ENCODE peak calls at places on chromosome 6, in nine cellular contexts. R is epithelial cell of esophagus; U is activated effector memory CD4-positive, alpha-beta T cell treated with anti-CD3 and anti-CD28 coated beads, Interleukin-2, amount 50 U/mL, for 16 hours; Q is occipital lobe; P is EH; K is stimulated activated CD4-positive, alpha-beta T cell treated with anti-CD3 and anti-CD28 coated beads, Interleukin-15, amount 100 ng/mL, for 1 hour; Y is GM03348; I is hepatic stellate cell; X is left cardiac atrium. S is an unnamed sample.

GRCh38 chr6:122114733-122115132 is 284.7 kb upstream of the HSF2 start:
- DNase-seq in R (no peak), U (no peak), Q (no peak), P (no peak), K (no peak), Y (no peak), I (no peak), X (no peak), S (no peak)

GRCh38 chr6:159693894-159694545 is 979 bp upstream of the SOD2 start:
- DNase-seq in R (peak; percentile 82), U (peak; percentile 80), Q (peak; percentile 9), P (no peak), K (no peak), Y (no peak), I (no peak), X (no peak), S (no peak)

GRCh38 chr6:149026530-149026942 is 279.7 kb downstream of the UST start:
- DNase-seq in R (peak; percentile 80), U (no peak), Q (no peak), P (peak; percentile 95), K (no peak), Y (peak; percentile 58), I (peak; percentile 70), X (no peak), S (no peak)

GRCh38 chr6:124131259-124131658 is 327.6 kb downstream of the NKAIN2 start:
- DNase-seq in R (no peak), U (no peak), Q (no peak), P (peak; percentile 25), K (no peak), Y (no peak), I (no peak), X (no peak), S (no peak)

GRCh38 chr6:74578339-74578738 is 627.5 kb downstream of the COL12A1 start:
- DNase-seq in R (no peak), U (no peak), Q (no peak), P (peak; percentile 77), K (no peak), Y (peak; percentile 63), I (peak; percentile 23), X (no peak), S (peak; percentile 34)

GRCh38 chr6:46606318-46606717 is 46.3 kb downstream of the CYP39A1 start:
- DNase-seq in R (no peak), U (no peak), Q (no peak), P (no peak), K (no peak), Y (no peak), I (no peak), X (no peak), S (no peak)

GRCh38 chr6:157879034-157879872 is 56.2 kb downstream of the SNX9 start:
- DNase-seq in R (no peak), U (no peak), Q (no peak), P (no peak), K (no peak), Y (no peak), I (no peak), X (no peak), S (peak; percentile 50)

GRCh38 chr6:170093658-170094596 is 197.0 kb downstream of the DLL1 start:
- DNase-seq in R (no peak), U (peak; percentile 50), Q (no peak), P (no peak), K (no peak), Y (no peak), I (no peak), X (peak; percentile 17), S (no peak)

GRCh38 chr6:43268348-43268685 is 25.0 kb downstream of the TTBK1 start:
- DNase-seq in R (no peak), U (no peak), Q (peak; percentile 62), P (no peak), K (no peak), Y (no peak), I (no peak), X (peak; percentile 53), S (no peak)

GRCh38 chr6:116096979-116097816 is 3.5 kb upstream of the NT5DC1 start:
- DNase-seq in R (no peak), U (no peak), Q (no peak), P (peak; percentile 16), K (no peak), Y (peak; percentile 47), I (peak; percentile 11), X (no peak), S (no peak)

GRCh38 chr6:134317471-134318131 is at the start of gene SGK1:
- DNase-seq in R (peak; percentile 55), U (peak; percentile 69), Q (peak; percentile 58), P (peak; percentile 61), K (peak; percentile 13), Y (peak; percentile 67), I (peak; percentile 17), X (no peak), S (peak; percentile 12)

GRCh38 chr6:129284225-129284624 is 401.3 kb downstream of the LAMA2 start:
- DNase-seq in R (no peak), U (no peak), Q (no peak), P (no peak), K (no peak), Y (no peak), I (no peak), X (no peak), S (no peak)

GRCh38 chr6:51855310-51856082 is 231.9 kb downstream of the PKHD1 start:
- DNase-seq in R (peak; percentile 74), U (no peak), Q (no peak), P (peak; percentile 28), K (no peak), Y (peak; percentile 62), I (peak; percentile 29), X (no peak), S (peak; percentile 33)

GRCh38 chr6:63899550-63899949 is 263.9 kb downstream of the PHF3 start:
- DNase-seq in R (peak; percentile 88), U (no peak), Q (no peak), P (no peak), K (no peak), Y (peak; percentile 14), I (no peak), X (no peak), S (no peak)

GRCh38 chr6:332671-333070 is 40.4 kb downstream of the DUSP22 start:
- DNase-seq in R (peak; percentile 56), U (no peak), Q (no peak), P (peak; percentile 10), K (no peak), Y (peak; percentile 76), I (no peak), X (no peak), S (no peak)

GRCh38 chr6:30207619-30208295 is 5.4 kb downstream of the TRIM26 start:
- DNase-seq in R (peak; percentile 16), U (no peak), Q (no peak), P (peak; percentile 62), K (no peak), Y (peak; percentile 62), I (no peak), X (peak; percentile 33), S (no peak)

GRCh38 chr6:161107779-161108380 is 116.3 kb downstream of the MAP3K4 start:
- DNase-seq in R (no peak), U (no peak), Q (no peak), P (no peak), K (no peak), Y (no peak), I (no peak), X (no peak), S (no peak)

GRCh38 chr6:51411726-51412125 is 593.1 kb downstream of the TFAP2B start:
- DNase-seq in R (no peak), U (no peak), Q (no peak), P (no peak), K (no peak), Y (no peak), I (no peak), X (no peak), S (no peak)

GRCh38 chr6:111625511-111626331 is 20.0 kb upstream of the TRAF3IP2 start:
- DNase-seq in R (no peak), U (no peak), Q (no peak), P (peak; percentile 73), K (no peak), Y (peak; percentile 51), I (no peak), X (peak; percentile 55), S (no peak)

GRCh38 chr6:4088684-4089083 is 9.7 kb upstream of the FAM217A start:
- DNase-seq in R (no peak), U (no peak), Q (no peak), P (no peak), K (no peak), Y (no peak), I (no peak), X (no peak), S (no peak)

GRCh38 chr6:41878961-41879405 is 16.2 kb downstream of the USP49 start:
- DNase-seq in R (peak; percentile 14), U (no peak), Q (no peak), P (peak; percentile 81), K (no peak), Y (peak; percentile 50), I (no peak), X (no peak), S (no peak)

GRCh38 chr6:163285689-163286088 is 128.8 kb upstream of the QKI start:
- DNase-seq in R (no peak), U (no peak), Q (no peak), P (no peak), K (no peak), Y (no peak), I (no peak), X (no peak), S (no peak)

GRCh38 chr6:44966449-44967091 is 361.6 kb upstream of the RUNX2 start:
- DNase-seq in R (peak; percentile 91), U (no peak), Q (no peak), P (peak; percentile 81), K (no peak), Y (peak; percentile 62), I (peak; percentile 11), X (no peak), S (no peak)

GRCh38 chr6:74638467-74638866 is 567.4 kb downstream of the COL12A1 start:
- DNase-seq in R (no peak), U (no peak), Q (no peak), P (peak; percentile 55), K (no peak), Y (peak; percentile 57), I (no peak), X (no peak), S (no peak)

GRCh38 chr6:15061176-15061575 is 184.7 kb upstream of the JARID2 start:
- DNase-seq in R (no peak), U (no peak), Q (no peak), P (no peak), K (no peak), Y (no peak), I (no peak), X (no peak), S (no peak)

GRCh38 chr6:111580826-111581505 is 24.7 kb downstream of the TRAF3IP2 start:
- DNase-seq in R (peak; percentile 73), U (no peak), Q (no peak), P (peak; percentile 24), K (no peak), Y (no peak), I (no peak), X (peak; percentile 38), S (no peak)

GRCh38 chr6:35082733-35083403 is 58.3 kb downstream of the TCP11 start:
- DNase-seq in R (no peak), U (peak; percentile 57), Q (no peak), P (no peak), K (no peak), Y (no peak), I (no peak), X (no peak), S (no peak)

GRCh38 chr6:3813150-3813780 is 35.9 kb upstream of the FAM50B start:
- DNase-seq in R (peak; percentile 63), U (no peak), Q (no peak), P (peak; percentile 71), K (no peak), Y (peak; percentile 83), I (peak; percentile 84), X (peak; percentile 79), S (peak; percentile 26)

GRCh38 chr6:155150967-155151671 is 112.7 kb upstream of the CLDN20 start:
- DNase-seq in R (no peak), U (no peak), Q (no peak), P (no peak), K (no peak), Y (no peak), I (no peak), X (no peak), S (no peak)

GRCh38 chr6:15907914-15908518 is 220.9 kb upstream of the MYLIP start:
- DNase-seq in R (peak; percentile 92), U (no peak), Q (no peak), P (no peak), K (no peak), Y (no peak), I (no peak), X (no peak), S (no peak)